ENCODE peak calls at places on chromosomes 7 and 10, in five cellular contexts. O, Q, L, K and Y are unnamed samples.

GRCh38 chr10:62012318-62012717 is 110.8 kb downstream of the ARID5B start:
- DNase-seq in O (no peak), Q (no peak), L (no peak), K (no peak), Y (no peak)

GRCh38 chr10:79403441-79404230 is 41.8 kb downstream of the ZCCHC24 start:
- DNase-seq in O (no peak), Q (no peak), L (no peak), K (no peak), Y (no peak)

GRCh38 chr7:73741600-73741999 is 3.0 kb upstream of the ABHD11 start:
- DNase-seq in O (no peak), Q (no peak), L (no peak), K (no peak), Y (no peak)

GRCh38 chr10:98272690-98273453 is 4.9 kb upstream of the LOXL4 start:
- DNase-seq in O (no peak), Q (no peak), L (no peak), K (no peak), Y (no peak)

GRCh38 chr7:149322737-149323136 is 60.7 kb downstream of the ZNF783 start:
- DNase-seq in O (no peak), Q (no peak), L (no peak), K (no peak), Y (no peak)

GRCh38 chr10:47381427-47382379 is 2.4 kb downstream of the ZNF488 start:
- DNase-seq in O (no peak), Q (no peak), L (peak; percentile 9), K (no peak), Y (no peak)

GRCh38 chr10:7789390-7789789 is 1.4 kb downstream of the ATP5F1C start:
- DNase-seq in O (peak; percentile 13), Q (no peak), L (no peak), K (peak; percentile 45), Y (no peak)

GRCh38 chr10:44384601-44385422 is at the start of gene CXCL12:
- DNase-seq in O (no peak), Q (no peak), L (peak; percentile 32), K (no peak), Y (no peak)

GRCh38 chr7:47817922-47818321 is 130.3 kb downstream of the PKD1L1 start:
- DNase-seq in O (no peak), Q (no peak), L (peak; percentile 58), K (no peak), Y (no peak)

GRCh38 chr10:119446441-119447277 is 95.9 kb downstream of the RGS10 start:
- DNase-seq in O (no peak), Q (no peak), L (no peak), K (no peak), Y (no peak)

GRCh38 chr7:28176174-28176573 is 4.4 kb downstream of the JAZF1 start:
- DNase-seq in O (no peak), Q (no peak), L (no peak), K (peak; percentile 32), Y (no peak)

GRCh38 chr7:112566392-112567324 is 85.9 kb downstream of the LSMEM1 start:
- DNase-seq in O (no peak), Q (no peak), L (no peak), K (no peak), Y (no peak)

GRCh38 chr10:8044908-8045727 is 9.4 kb upstream of the GATA3 start:
- DNase-seq in O (no peak), Q (no peak), L (no peak), K (no peak), Y (no peak)

GRCh38 chr7:14902589-14902963 is at the start of gene DGKB:
- DNase-seq in O (no peak), Q (no peak), L (no peak), K (peak; percentile 30), Y (no peak)

GRCh38 chr10:117781216-117781836 is 238.8 kb downstream of the EMX2 start:
- DNase-seq in O (no peak), Q (no peak), L (no peak), K (no peak), Y (no peak)

GRCh38 chr10:51074238-51075028 is at the start of gene PRKG1:
- DNase-seq in O (peak; percentile 45), Q (peak; percentile 39), L (peak; percentile 84), K (peak; percentile 73), Y (peak; percentile 39)

GRCh38 chr7:69664433-69664832 is 66.2 kb downstream of the AUTS2 start:
- DNase-seq in O (no peak), Q (no peak), L (no peak), K (no peak), Y (no peak)

GRCh38 chr10:73931767-73932624 is 21.1 kb downstream of the PLAU start:
- DNase-seq in O (peak; percentile 99), Q (no peak), L (no peak), K (no peak), Y (no peak)

GRCh38 chr10:3790858-3791257 is 5.8 kb upstream of the KLF6 start:
- DNase-seq in O (no peak), Q (no peak), L (no peak), K (no peak), Y (no peak)

GRCh38 chr7:82430518-82431465 is 12.8 kb downstream of the CACNA2D1 start:
- DNase-seq in O (no peak), Q (no peak), L (no peak), K (peak; percentile 80), Y (no peak)

DNA sequence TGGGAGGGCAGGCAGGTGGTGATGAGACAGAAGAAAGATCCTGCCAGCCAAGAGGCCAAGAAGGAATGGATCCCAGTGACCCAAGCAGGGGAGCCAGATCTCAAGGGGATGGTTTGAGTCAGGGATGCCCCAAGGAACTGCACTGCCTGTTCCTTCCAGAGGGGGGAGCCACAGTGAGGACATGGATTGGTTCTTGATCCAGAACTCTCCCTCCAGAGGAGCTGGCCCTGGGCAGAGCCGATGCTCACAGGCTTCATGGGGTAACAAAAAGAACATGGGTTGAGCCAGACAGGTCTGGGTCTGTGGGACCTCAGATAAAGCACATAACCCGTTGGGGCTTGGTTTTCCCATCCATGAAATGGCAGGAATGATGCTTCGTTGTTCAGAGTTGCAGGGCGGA is 4.6 kb upstream of the DENND2A start:
- DNase-seq in O (no peak), Q (no peak), L (peak; percentile 17), K (no peak), Y (no peak)
- TF ChIP-seq CTCF in O (no peak), Q (peak; percentile 20), L (no peak), K (peak; percentile 46), Y (peak; percentile 21)

GRCh38 chr7:6447589-6448210 is at the start of gene DAGLB:
- DNase-seq in O (peak; percentile 98), Q (peak; percentile 50), L (peak; percentile 86), K (peak; percentile 90), Y (peak; percentile 85)
- TF ChIP-seq CTCF in O (no peak), Q (no peak), L (no peak), K (no peak), Y (no peak)

GRCh38 chr7:150420242-150420641 is 30.2 kb upstream of the GIMAP8 start:
- DNase-seq in O (no peak), Q (no peak), L (no peak), K (no peak), Y (no peak)

GRCh38 chr7:150415161-150416160 is 35.0 kb upstream of the GIMAP8 start:
- DNase-seq in O (no peak), Q (no peak), L (no peak), K (no peak), Y (no peak)

GRCh38 chr7:150420987-150421674 is 29.3 kb upstream of the GIMAP8 start:
- DNase-seq in O (peak; percentile 71), Q (no peak), L (peak; percentile 79), K (peak; percentile 69), Y (peak; percentile 76)

GRCh38 chr7:150417239-150417638 is 33.2 kb upstream of the GIMAP8 start:
- DNase-seq in O (no peak), Q (no peak), L (no peak), K (no peak), Y (no peak)

DNA sequence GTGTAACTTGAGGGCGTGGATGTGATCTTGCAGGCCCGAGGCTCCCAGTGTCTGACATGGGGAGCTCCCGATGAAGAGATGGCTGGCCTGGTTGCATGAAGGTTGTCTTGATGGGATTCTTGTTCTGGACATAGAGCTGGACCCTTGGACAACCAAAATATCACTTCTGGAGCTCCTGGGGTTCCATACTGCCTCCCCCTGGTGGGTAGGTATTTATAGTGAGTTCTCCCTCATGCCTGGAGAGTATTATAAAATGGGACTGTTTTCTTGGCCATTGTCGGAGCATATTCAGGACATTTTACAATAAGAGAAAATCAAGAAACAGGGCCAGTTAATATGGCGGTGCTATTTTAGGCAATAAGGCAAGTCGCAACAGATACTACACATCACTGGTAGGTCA is 32.6 kb upstream of the GIMAP8 start:
- DNase-seq in O (no peak), Q (no peak), L (no peak), K (no peak), Y (no peak)
- TF ChIP-seq CTCF in O (no peak), Q (no peak), L (no peak), K (peak; percentile 20), Y (no peak)

GRCh38 chr7:90453931-90454330 is 15.5 kb upstream of the PTTG1IP2 start:
- DNase-seq in O (no peak), Q (no peak), L (no peak), K (no peak), Y (no peak)

GRCh38 chr7:90461216-90461615 is 8.2 kb upstream of the PTTG1IP2 start:
- DNase-seq in O (no peak), Q (no peak), L (no peak), K (peak; percentile 56), Y (no peak)

GRCh38 chr7:90455163-90456030 is 14.0 kb upstream of the PTTG1IP2 start:
- DNase-seq in O (peak; percentile 64), Q (peak; percentile 7), L (no peak), K (peak; percentile 60), Y (no peak)

GRCh38 chr7:90458104-90458503 is 11.3 kb upstream of the PTTG1IP2 start:
- DNase-seq in O (no peak), Q (no peak), L (no peak), K (no peak), Y (no peak)

GRCh38 chr7:90459888-90460287 is 9.6 kb upstream of the PTTG1IP2 start:
- DNase-seq in O (no peak), Q (no peak), L (no peak), K (no peak), Y (no peak)
- TF ChIP-seq CTCF in O (no peak), Q (peak; percentile 28), L (no peak), K (peak; percentile 21), Y (no peak)